ENCODE peak calls at places on chromosomes 6 and 20, in four cellular contexts. X, T, N and Y are unnamed samples.
A peak's percentile ranks its signal among the peaks of the same experiment; 100 is the strongest.

GRCh38 chr6:157605484-157605883 is 217.6 kb upstream of the SNX9 start:
- DNase-seq in X (no peak), T (no peak), N (no peak), Y (no peak)

GRCh38 chr20:9409352-9409751 is 105.0 kb upstream of the LAMP5 start:
- DNase-seq in X (peak; percentile 76), T (no peak), N (no peak), Y (no peak)

GRCh38 chr6:133359256-133359655 is 118.1 kb downstream of the EYA4 start:
- DNase-seq in X (peak; percentile 48), T (no peak), N (no peak), Y (no peak)

GRCh38 chr6:43743682-43744381 is 26.2 kb upstream of the VEGFA start:
- DNase-seq in X (no peak), T (no peak), N (no peak), Y (no peak)

GRCh38 chr6:33607784-33608161 is 13.3 kb upstream of the ITPR3 start:
- DNase-seq in X (no peak), T (peak; percentile 58), N (peak; percentile 70), Y (no peak)

GRCh38 chr20:56440346-56441007 is 27.9 kb upstream of the RTF2 start:
- DNase-seq in X (peak; percentile 40), T (no peak), N (peak; percentile 64), Y (no peak)

GRCh38 chr6:131914967-131915751 is 36.0 kb downstream of the CCN2 start:
- DNase-seq in X (peak; percentile 78), T (no peak), N (peak; percentile 51), Y (peak; percentile 19)

GRCh38 chr6:138307816-138308727 is 69.6 kb upstream of the SMIM28 start:
- DNase-seq in X (peak; percentile 19), T (peak; percentile 50), N (no peak), Y (peak; percentile 26)

GRCh38 chr6:89323461-89324098 is 8.5 kb upstream of the GABRR2 start:
- DNase-seq in X (no peak), T (no peak), N (no peak), Y (no peak)

GRCh38 chr6:298233-299049 is 6.2 kb downstream of the DUSP22 start:
- DNase-seq in X (no peak), T (no peak), N (no peak), Y (no peak)

GRCh38 chr6:85493389-85493788 is 43.5 kb downstream of the NT5E start:
- DNase-seq in X (no peak), T (no peak), N (no peak), Y (no peak)

GRCh38 chr6:140711019-140711613 is 1336.7 kb upstream of the CITED2 start:
- DNase-seq in X (no peak), T (no peak), N (no peak), Y (no peak)

GRCh38 chr6:154580397-154581135 is 70.1 kb upstream of the CNKSR3 start:
- DNase-seq in X (no peak), T (no peak), N (no peak), Y (no peak)

GRCh38 chr20:63955281-63955845 is 853 bp downstream of the UCKL1 start:
- DNase-seq in X (peak; percentile 28), T (peak; percentile 78), N (peak; percentile 68), Y (peak; percentile 53)
- TF ChIP-seq CTCF in X (no peak), T (peak; percentile 16), N (peak; percentile 68), Y (peak; percentile 60)

DNA sequence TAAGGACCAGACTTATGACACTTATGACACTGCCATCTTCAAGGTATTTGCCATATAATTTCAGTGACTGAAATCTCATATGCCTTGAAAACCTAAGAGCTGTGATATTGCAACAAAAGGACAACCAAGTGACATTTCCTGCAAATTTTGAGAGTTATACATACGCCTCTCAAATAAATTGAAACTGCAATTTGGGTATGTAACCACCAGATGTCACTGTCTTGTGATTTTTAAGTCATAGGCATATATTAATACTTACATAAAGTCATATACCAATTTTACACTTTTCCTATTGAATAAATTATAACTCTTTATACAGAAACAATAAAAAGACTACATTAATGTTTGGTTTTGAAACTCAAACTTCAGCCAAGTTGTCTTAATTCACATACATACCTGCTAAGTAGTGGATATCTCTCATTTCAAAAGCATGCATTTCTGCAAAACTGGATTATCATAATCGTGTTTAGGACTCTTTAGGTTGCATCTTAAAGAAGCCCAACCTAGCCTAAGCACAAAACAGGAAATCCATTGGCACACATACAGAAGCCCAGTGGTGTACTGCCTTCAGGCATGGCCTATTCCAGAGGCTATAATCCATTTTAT is 180.2 kb downstream of the PACRG start:
- DNase-seq in X (peak; percentile 34), T (no peak), N (no peak), Y (no peak)
- TF ChIP-seq CTCF in X (peak; percentile 60), T (no peak), N (peak; percentile 46), Y (peak; percentile 49)

GRCh38 chr6:125953502-125953875 is 3.1 kb upstream of the HINT3 start:
- DNase-seq in X (no peak), T (peak; percentile 75), N (no peak), Y (no peak)
- TF ChIP-seq CTCF in X (no peak), T (no peak), N (peak; percentile 27), Y (no peak)

GRCh38 chr20:35295674-35296073 is 3.4 kb upstream of the FAM83C start:
- DNase-seq in X (no peak), T (no peak), N (no peak), Y (no peak)

GRCh38 chr20:35297740-35298139 is 5.5 kb upstream of the FAM83C start:
- DNase-seq in X (no peak), T (no peak), N (no peak), Y (no peak)

GRCh38 chr20:35298264-35298663 is 6.0 kb upstream of the FAM83C start:
- DNase-seq in X (no peak), T (no peak), N (no peak), Y (no peak)

GRCh38 chr20:35296101-35296554 is 3.9 kb upstream of the FAM83C start:
- DNase-seq in X (no peak), T (no peak), N (no peak), Y (no peak)

GRCh38 chr20:35297153-35297552 is 4.9 kb upstream of the FAM83C start:
- DNase-seq in X (no peak), T (no peak), N (no peak), Y (no peak)
- TF ChIP-seq CTCF in X (peak; percentile 5), T (no peak), N (no peak), Y (no peak)

GRCh38 chr6:165848099-165848461 is 185.0 kb upstream of the PDE10A start:
- DNase-seq in X (no peak), T (no peak), N (no peak), Y (no peak)
- TF ChIP-seq CTCF in X (peak; percentile 16), T (no peak), N (no peak), Y (no peak)

GRCh38 chr20:11748436-11748835 is 169.3 kb upstream of the BTBD3 start:
- DNase-seq in X (no peak), T (no peak), N (no peak), Y (no peak)
- TF ChIP-seq CTCF in X (no peak), T (no peak), N (no peak), Y (no peak)

DNA sequence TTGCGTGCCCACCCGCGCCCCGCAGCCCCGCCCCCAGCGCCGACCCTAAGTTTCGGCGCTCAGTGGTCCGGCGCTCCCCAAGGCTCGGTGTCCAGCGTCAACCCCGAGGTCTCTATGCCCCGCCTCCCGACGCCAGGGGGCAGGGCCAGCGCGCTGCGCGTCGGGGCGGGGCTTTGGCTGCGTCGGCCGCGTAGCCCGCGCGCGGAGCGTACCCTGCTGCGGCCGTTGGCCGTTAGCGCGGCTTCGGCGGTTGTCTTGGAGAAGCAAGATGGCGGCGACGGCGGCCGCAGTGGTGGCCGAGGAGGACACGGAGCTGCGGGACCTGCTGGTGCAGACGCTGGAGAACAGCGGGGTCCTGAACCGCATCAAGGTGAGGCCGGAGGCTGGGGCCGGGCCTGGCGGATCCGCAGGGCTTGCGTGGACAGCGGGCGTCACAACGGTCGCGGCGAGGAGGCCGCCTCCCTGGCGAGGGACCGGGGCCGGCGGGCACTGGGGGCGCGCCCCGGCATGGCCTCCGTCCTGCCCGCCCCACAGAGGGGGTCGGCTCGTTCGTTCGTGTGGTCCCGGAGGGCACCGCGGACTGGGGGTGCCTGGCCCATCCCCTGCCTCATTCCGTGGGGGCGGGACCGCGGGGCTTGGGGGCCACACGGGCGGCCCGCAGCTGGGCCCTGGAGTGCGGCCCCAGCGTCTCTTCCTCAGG is at the start of gene CEP43:
- DNase-seq in X (peak; percentile 90), T (peak; percentile 96), N (peak; percentile 98), Y (peak; percentile 94)
- TF ChIP-seq CTCF in X (no peak), T (peak; percentile 34), N (no peak), Y (peak; percentile 27)

DNA sequence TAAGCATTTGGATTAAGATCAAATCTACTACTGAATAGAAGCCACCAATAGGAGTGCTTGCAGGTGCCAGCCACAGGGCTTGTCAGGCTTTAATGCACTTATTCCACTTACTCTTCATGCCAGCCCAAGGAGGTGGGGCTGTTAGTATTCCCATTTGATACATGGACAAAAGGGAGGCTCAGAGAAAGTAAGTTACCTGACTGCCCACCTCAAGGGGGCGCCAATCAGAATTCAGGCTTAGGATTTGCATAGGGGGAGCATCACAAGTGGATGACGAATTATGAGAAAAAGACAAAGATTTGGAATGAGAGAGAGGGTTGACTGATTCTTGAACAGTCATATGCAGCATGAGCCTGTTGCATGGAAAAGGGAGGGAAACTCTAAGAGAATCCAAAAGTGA is 188.4 kb upstream of the TSHZ2 start:
- DNase-seq in X (no peak), T (no peak), N (no peak), Y (no peak)
- TF ChIP-seq CTCF in X (peak; percentile 30), T (no peak), N (no peak), Y (peak; percentile 25)

DNA sequence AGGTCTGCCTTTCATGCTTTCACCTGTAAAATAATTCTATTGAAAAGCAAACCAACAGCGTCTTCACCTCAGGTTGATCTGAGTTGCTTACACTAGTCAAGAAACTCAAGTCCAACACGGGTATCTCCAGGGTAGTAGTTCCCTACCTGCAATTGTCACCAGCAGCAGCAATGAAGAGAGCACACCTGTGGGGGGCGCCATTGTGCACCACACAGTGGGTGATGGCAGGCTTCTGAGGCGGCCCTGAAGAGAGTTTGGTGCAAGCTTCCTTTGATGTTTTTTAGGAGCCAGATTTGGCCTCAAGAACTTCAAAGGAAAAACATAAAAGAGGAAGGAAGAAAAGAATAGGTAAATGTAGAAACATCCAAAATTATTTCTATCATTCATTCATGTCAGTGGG is 45.1 kb downstream of the KIAA0319 start:
- DNase-seq in X (no peak), T (no peak), N (no peak), Y (no peak)
- TF ChIP-seq CTCF in X (no peak), T (no peak), N (peak; percentile 9), Y (no peak)